ENCODE peak calls at places on chromosomes 16 and 17, in nine cellular contexts. B, L, S, H, N, J, E, T and D are unnamed samples.

GRCh38 chr16:84537431-84538151 is 33.1 kb upstream of the MEAK7 start:
- DNase-seq in H (no peak), N (peak), S (no peak), L (no peak), E (no peak), T (no peak), J (no peak), B (no peak), D (no peak)

GRCh38 chr17:2084129-2084765 is 29.3 kb downstream of the HIC1 start:
- DNase-seq in T (no peak), B (no peak), H (no peak), E (peak), S (peak), N (peak), L (peak), J (peak), D (no peak)

GRCh38 chr17:40442392-40443195 is 656 bp upstream of the IGFBP4 start:
- DNase-seq in S (peak), E (peak), T (no peak), L (no peak), N (no peak), B (no peak), H (no peak), J (no peak), D (no peak)

GRCh38 chr17:36529121-36529520 is 5.5 kb downstream of the MYO19 start:
- DNase-seq in S (no peak), N (no peak), L (no peak), B (no peak), J (peak), H (no peak), E (no peak), T (no peak), D (no peak)

GRCh38 chr16:48583075-48584065 is 26.6 kb downstream of the N4BP1 start:
- DNase-seq in L (no peak), N (no peak), S (no peak), B (no peak), E (no peak), J (no peak), H (no peak), T (peak), D (no peak)

GRCh38 chr16:88737298-88738166 is 31.2 kb downstream of the CTU2 start:
- DNase-seq in B (peak), L (peak), N (peak), E (peak), J (peak), T (no peak), S (peak), H (peak), D (no peak)

GRCh38 chr16:4936991-4937781 is at the start of gene PPL:
- DNase-seq in J (no peak), N (peak), E (peak), T (no peak), S (peak), H (no peak), L (no peak), B (peak), D (no peak)

GRCh38 chr16:3954411-3954921 is 74.0 kb upstream of the CREBBP start:
- DNase-seq in B (no peak), J (no peak), T (no peak), E (no peak), N (no peak), H (no peak), S (no peak), L (no peak), D (no peak)

GRCh38 chr16:10995555-10995954 is 51.2 kb downstream of the CLEC16A start:
- DNase-seq in N (no peak), E (no peak), H (no peak), S (no peak), B (no peak), J (no peak), T (no peak), L (no peak), D (no peak)

GRCh38 chr17:41553176-41553575 is 18.7 kb downstream of the KRT9 start:
- DNase-seq in T (no peak), L (no peak), E (no peak), H (no peak), J (no peak), N (no peak), S (no peak), B (no peak), D (no peak)

GRCh38 chr17:74523308-74523707 is 8.0 kb downstream of the CD300LB start:
- DNase-seq in S (no peak), B (no peak), T (no peak), N (no peak), H (no peak), L (no peak), E (no peak), J (no peak), D (no peak)

GRCh38 chr16:67951485-67951884 is 7.6 kb upstream of the LCAT start:
- DNase-seq in S (peak), T (no peak), B (no peak), N (peak), E (no peak), L (no peak), H (no peak), J (no peak), D (no peak)

GRCh38 chr16:70663524-70664324 is 17.4 kb downstream of the IL34 start:
- DNase-seq in T (no peak), H (no peak), S (no peak), N (no peak), E (no peak), L (no peak), B (no peak), J (no peak), D (no peak)

GRCh38 chr16:87447323-87447722 is 45.5 kb downstream of the ZCCHC14 start:
- DNase-seq in E (no peak), N (no peak), H (no peak), L (no peak), S (no peak), J (no peak), B (no peak), T (peak), D (no peak)

GRCh38 chr16:4052801-4053662 is 63.2 kb downstream of the ADCY9 start:
- DNase-seq in S (peak), T (no peak), E (peak), N (peak), J (peak), L (no peak), B (peak), H (no peak), D (no peak)

GRCh38 chr17:65243838-65244237 is 106.7 kb downstream of the RGS9 start:
- DNase-seq in J (no peak), L (no peak), E (no peak), H (no peak), S (no peak), T (peak), B (no peak), N (peak), D (no peak)

GRCh38 chr17:42436401-42436800 is 13.3 kb upstream of the CAVIN1 start:
- DNase-seq in L (peak), E (peak), S (no peak), N (no peak), T (peak), J (peak), H (no peak), B (no peak), D (peak)

GRCh38 chr17:59804910-59805381 is 87.8 kb downstream of the TUBD1 start:
- DNase-seq in E (no peak), L (no peak), S (no peak), T (no peak), H (no peak), J (no peak), N (no peak), B (no peak), D (no peak)

GRCh38 chr17:28338056-28338768 is 2.7 kb downstream of the TNFAIP1 start:
- DNase-seq in T (peak), L (peak), J (peak), N (peak), B (no peak), H (no peak), S (no peak), E (no peak), D (no peak)

GRCh38 chr17:6666557-6666956 is 15.0 kb downstream of the C17orf100 start:
- DNase-seq in B (no peak), E (no peak), H (no peak), T (no peak), S (no peak), J (no peak), L (no peak), N (no peak), D (no peak)

GRCh38 chr17:32350662-32351418 is 883 bp downstream of the ZNF207 start:
- DNase-seq in H (no peak), T (no peak), L (no peak), J (peak), S (no peak), N (no peak), E (peak), B (no peak), D (no peak)

GRCh38 chr16:68743664-68744063 is 6.6 kb downstream of the CDH1 start:
- DNase-seq in E (no peak), J (no peak), T (no peak), L (no peak), H (no peak), B (no peak), S (no peak), N (no peak), D (no peak)

GRCh38 chr17:2386400-2387085 is 14.3 kb downstream of the MNT start:
- DNase-seq in L (no peak), S (no peak), T (no peak), J (no peak), H (no peak), E (peak), B (no peak), N (no peak), D (no peak)

GRCh38 chr17:80153004-80153403 is 6.1 kb upstream of the EIF4A3 start:
- DNase-seq in N (no peak), H (no peak), L (no peak), E (no peak), S (no peak), T (no peak), J (no peak), B (no peak), D (no peak)

GRCh38 chr17:41351177-41351576 is 549 bp upstream of the KRT33A start:
- DNase-seq in E (no peak), T (no peak), B (no peak), L (no peak), H (no peak), J (no peak), S (no peak), N (no peak), D (no peak)

GRCh38 chr17:63950940-63951907 is 19.1 kb upstream of the CD79B start:
- DNase-seq in S (no peak), J (no peak), T (no peak), H (peak), B (peak), N (no peak), L (no peak), E (peak), D (no peak)

GRCh38 chr16:72064361-72064894 is 1.4 kb downstream of the HPR start:
- DNase-seq in B (no peak), L (no peak), T (no peak), J (no peak), E (no peak), S (no peak), H (no peak), N (no peak), D (no peak)

GRCh38 chr16:22296225-22297113 is 740 bp upstream of the POLR3E start:
- DNase-seq in H (no peak), J (no peak), E (no peak), N (no peak), B (no peak), T (no peak), L (no peak), S (no peak), D (no peak)

GRCh38 chr16:89044394-89045180 is 49.1 kb upstream of the ACSF3 start:
- DNase-seq in L (no peak), E (no peak), J (no peak), B (no peak), N (no peak), T (no peak), H (no peak), S (no peak), D (no peak)

DNA sequence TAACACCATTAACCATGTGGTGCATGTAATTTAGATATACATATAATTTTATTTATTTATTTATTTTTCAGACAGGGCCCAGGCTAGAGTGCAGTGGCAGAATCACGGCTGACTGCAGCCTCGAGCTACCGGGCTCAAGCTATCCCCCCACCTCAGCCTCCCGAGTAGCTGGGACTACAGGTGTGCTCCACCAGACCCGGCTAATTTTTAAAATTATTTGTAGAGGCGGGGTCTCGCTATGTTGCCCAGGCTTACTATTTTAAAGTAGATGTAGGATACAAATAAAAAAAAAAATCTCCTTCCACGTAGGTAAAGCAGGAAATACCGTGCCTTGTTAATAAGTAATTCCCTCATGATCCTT is 446 bp upstream of the COQ7 start:
- DNase-seq in S (no peak), E (no peak), N (no peak), T (no peak), H (no peak), L (no peak), B (no peak), J (no peak), D (no peak)
- TF ChIP-seq CTCF in S (no peak), E (no peak), N (no peak), T (no peak), H (no peak), L (no peak), B (no peak), J (no peak), D (no peak)

DNA sequence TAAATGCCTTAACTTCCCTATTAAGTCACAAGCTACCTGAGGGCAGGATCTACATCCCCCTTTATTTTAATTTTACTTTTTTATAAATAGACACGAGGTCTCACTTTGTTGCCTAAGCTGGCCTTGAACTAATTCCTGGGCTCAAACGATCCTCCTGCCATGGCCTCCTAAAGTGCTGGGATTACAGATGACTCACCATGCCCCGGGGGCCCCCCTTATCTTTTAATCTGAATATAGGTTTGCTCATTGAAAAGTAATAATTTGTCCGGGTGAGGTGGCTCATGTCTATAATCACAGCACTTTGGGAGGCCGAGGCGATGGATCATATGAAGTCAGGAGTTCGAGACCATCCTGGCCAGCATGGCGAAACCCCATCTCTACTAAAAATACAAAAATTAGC is 14.2 kb downstream of the ETV4 start:
- DNase-seq in S (no peak), B (no peak), J (no peak), H (no peak), N (no peak), E (no peak), L (no peak), T (no peak), D (no peak)
- H3K4me3 ChIP-seq in S (no peak), B (no peak), J (no peak), H (no peak), N (no peak), E (no peak), L (no peak), T (no peak), D (no peak)

GRCh38 chr16:74699666-74700065 is 996 bp downstream of the MLKL start:
- DNase-seq in S (no peak), H (no peak), N (no peak), E (peak), B (no peak), J (no peak), T (no peak), L (no peak), D (no peak)

GRCh38 chr16:74695450-74696422 is 4.9 kb downstream of the MLKL start:
- DNase-seq in B (peak), N (peak), E (peak), S (peak), H (peak), L (peak), T (peak), J (peak), D (peak)

GRCh38 chr16:74698220-74698619 is 2.4 kb downstream of the MLKL start:
- DNase-seq in N (no peak), S (no peak), E (no peak), L (no peak), H (no peak), B (no peak), T (no peak), J (no peak), D (no peak)

GRCh38 chr16:74700206-74701040 is at the start of gene MLKL:
- DNase-seq in H (peak), L (no peak), T (no peak), E (peak), J (peak), B (peak), S (peak), N (peak), D (no peak)
- TF ChIP-seq CTCF in H (peak), L (no peak), T (no peak), E (no peak), J (peak), B (peak), S (no peak), N (no peak), D (peak)

GRCh38 chr16:30623558-30624283 is 13.5 kb upstream of the ZNF689 start:
- DNase-seq in T (no peak), E (no peak), S (no peak), J (no peak), B (no peak), H (no peak), L (no peak), N (no peak), D (no peak)

GRCh38 chr16:30626230-30626629 is 16.0 kb upstream of the ZNF689 start:
- DNase-seq in H (no peak), L (no peak), S (no peak), J (no peak), B (no peak), N (no peak), T (no peak), E (no peak), D (no peak)

GRCh38 chr16:30633526-30633925 is 17.2 kb upstream of the PRR14 start:
- DNase-seq in L (no peak), B (no peak), E (no peak), S (no peak), N (no peak), T (no peak), H (no peak), J (no peak), D (no peak)

GRCh38 chr16:30628628-30629342 is 18.6 kb upstream of the ZNF689 start:
- DNase-seq in S (peak), E (peak), H (peak), T (peak), L (peak), B (peak), J (peak), N (peak), D (no peak)
- H3K4me3 ChIP-seq in S (peak), E (no peak), H (no peak), T (no peak), L (no peak), B (no peak), J (peak), N (no peak), D (no peak)

GRCh38 chr17:77632619-77633018 is 325.9 kb upstream of the TNRC6C start:
- DNase-seq in H (no peak), L (no peak), N (no peak), E (no peak), J (no peak), B (no peak), T (no peak), S (no peak), D (no peak)
- TF ChIP-seq CTCF in H (no peak), L (no peak), N (no peak), E (no peak), J (no peak), B (no peak), T (no peak), S (no peak), D (no peak)

DNA sequence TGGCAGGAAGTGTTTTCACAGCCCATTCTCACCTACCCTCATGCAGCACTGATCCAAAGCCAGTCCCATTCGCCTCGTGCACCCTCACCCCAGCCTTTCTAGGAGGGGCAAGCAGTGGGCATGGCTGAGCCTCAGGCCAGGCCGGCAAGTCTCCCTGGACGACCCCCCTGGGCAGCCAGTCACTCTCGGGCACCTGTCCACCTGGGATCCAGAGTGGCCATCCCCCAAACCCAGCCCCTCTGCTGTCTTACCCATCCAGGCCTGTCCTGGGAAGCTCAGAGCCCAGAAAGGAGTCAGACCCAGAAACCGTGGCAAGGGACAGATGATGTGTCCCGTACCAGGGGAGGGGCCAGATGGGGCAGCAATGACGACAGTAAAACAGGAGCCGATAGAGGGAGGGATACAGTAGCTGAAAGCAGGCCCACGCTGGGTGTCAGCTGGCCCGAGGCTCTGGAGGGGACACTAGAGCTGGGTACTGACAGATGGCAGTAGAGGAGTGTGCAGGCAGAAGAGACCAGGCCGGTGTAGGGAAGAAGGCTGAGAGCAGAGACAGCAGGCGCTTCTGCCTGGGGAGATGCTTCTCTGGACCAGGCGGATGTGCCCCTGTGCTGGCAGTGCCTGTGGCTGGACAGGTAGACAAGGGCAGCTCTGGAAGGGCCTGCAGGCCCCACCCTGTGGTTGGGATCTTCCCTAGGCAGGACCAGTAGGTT is 5.8 kb downstream of the CMTM3 start:
- DNase-seq in J (no peak), T (no peak), N (no peak), B (no peak), L (no peak), H (no peak), E (no peak), S (no peak), D (no peak)
- H3K4me3 ChIP-seq in J (no peak), T (no peak), N (no peak), B (no peak), L (no peak), H (no peak), E (no peak), S (no peak), D (no peak)